ENCODE peak calls at places on chromosomes 5 and 9, in eight cellular contexts. One of them, this sample, is unnamed.

GRCh38 chr5:2557435-2557834 is 194.0 kb downstream of the IRX2 start:
- DNase-seq in PC-3: no peak
- DNase-seq in IMR-90: no peak
- DNase-seq in colonic mucosa: peak; percentile 7
- DNase-seq in endodermal cell: no peak
- DNase-seq in fibroblast of lung: no peak
- DNase-seq in adipocyte: no peak
- DNase-seq in mammary epithelial cell: no peak
- DNase-seq in this sample: no peak

GRCh38 chr5:142091012-142091411 is 17.6 kb upstream of the NDFIP1 start:
- DNase-seq in endodermal cell: no peak
- DNase-seq in IMR-90: no peak
- DNase-seq in PC-3: no peak
- DNase-seq in fibroblast of lung: no peak
- DNase-seq in mammary epithelial cell: no peak
- DNase-seq in adipocyte: no peak
- DNase-seq in colonic mucosa: no peak
- DNase-seq in this sample: no peak

GRCh38 chr5:131628990-131629389 is 6.0 kb downstream of the RAPGEF6 start:
- DNase-seq in colonic mucosa: no peak
- DNase-seq in fibroblast of lung: peak; percentile 47
- DNase-seq in IMR-90: peak; percentile 62
- DNase-seq in mammary epithelial cell: peak; percentile 64
- DNase-seq in endodermal cell: no peak
- DNase-seq in adipocyte: peak; percentile 39
- DNase-seq in PC-3: peak; percentile 55
- DNase-seq in this sample: no peak

GRCh38 chr5:170404398-170404797 is 15.2 kb upstream of the KCNMB1 start:
- DNase-seq in fibroblast of lung: no peak
- DNase-seq in colonic mucosa: no peak
- DNase-seq in PC-3: no peak
- DNase-seq in mammary epithelial cell: no peak
- DNase-seq in adipocyte: no peak
- DNase-seq in IMR-90: no peak
- DNase-seq in endodermal cell: no peak
- DNase-seq in this sample: no peak

GRCh38 chr9:129009584-129010141 is 18.5 kb downstream of the SH3GLB2 start:
- DNase-seq in adipocyte: no peak
- DNase-seq in colonic mucosa: no peak
- DNase-seq in endodermal cell: peak; percentile 47
- DNase-seq in fibroblast of lung: no peak
- DNase-seq in IMR-90: no peak
- DNase-seq in mammary epithelial cell: no peak
- DNase-seq in PC-3: no peak
- DNase-seq in this sample: no peak

GRCh38 chr5:73638344-73639095 is 12.5 kb downstream of the ARHGEF28 start:
- DNase-seq in colonic mucosa: no peak
- DNase-seq in fibroblast of lung: peak; percentile 83
- DNase-seq in adipocyte: peak; percentile 67
- DNase-seq in PC-3: peak; percentile 85
- DNase-seq in IMR-90: peak; percentile 78
- DNase-seq in endodermal cell: no peak
- DNase-seq in mammary epithelial cell: peak; percentile 71
- DNase-seq in this sample: no peak

GRCh38 chr5:79146352-79146751 is 34.7 kb downstream of the BHMT start:
- DNase-seq in PC-3: peak; percentile 67
- DNase-seq in endodermal cell: no peak
- DNase-seq in fibroblast of lung: peak; percentile 55
- DNase-seq in adipocyte: peak; percentile 75
- DNase-seq in IMR-90: peak; percentile 27
- DNase-seq in mammary epithelial cell: peak; percentile 88
- DNase-seq in colonic mucosa: no peak
- DNase-seq in this sample: no peak

GRCh38 chr9:137295313-137296213 is 6.5 kb downstream of the NRARP start:
- DNase-seq in adipocyte: peak; percentile 65
- DNase-seq in colonic mucosa: peak; percentile 52
- DNase-seq in PC-3: peak; percentile 41
- DNase-seq in mammary epithelial cell: no peak
- DNase-seq in endodermal cell: peak; percentile 83
- DNase-seq in IMR-90: no peak
- DNase-seq in fibroblast of lung: no peak
- DNase-seq in this sample: no peak

GRCh38 chr5:119274024-119274766 is 81.6 kb upstream of the TNFAIP8 start:
- DNase-seq in IMR-90: peak; percentile 35
- DNase-seq in PC-3: peak; percentile 94
- DNase-seq in adipocyte: no peak
- DNase-seq in endodermal cell: no peak
- DNase-seq in fibroblast of lung: peak; percentile 34
- DNase-seq in mammary epithelial cell: peak; percentile 89
- DNase-seq in colonic mucosa: peak; percentile 56
- DNase-seq in this sample: no peak

GRCh38 chr5:84393969-84394368 is 9.3 kb upstream of the EDIL3 start:
- DNase-seq in adipocyte: peak; percentile 86
- DNase-seq in fibroblast of lung: peak; percentile 92
- DNase-seq in endodermal cell: no peak
- DNase-seq in colonic mucosa: no peak
- DNase-seq in mammary epithelial cell: peak; percentile 86
- DNase-seq in IMR-90: peak; percentile 88
- DNase-seq in PC-3: peak; percentile 89
- DNase-seq in this sample: no peak

GRCh38 chr9:123749580-123750202 is 180.2 kb downstream of the DENND1A start:
- DNase-seq in colonic mucosa: no peak
- DNase-seq in PC-3: no peak
- DNase-seq in mammary epithelial cell: peak; percentile 53
- DNase-seq in IMR-90: peak; percentile 20
- DNase-seq in endodermal cell: no peak
- DNase-seq in adipocyte: no peak
- DNase-seq in fibroblast of lung: peak; percentile 44
- DNase-seq in this sample: peak; percentile 44

GRCh38 chr5:83586874-83587776 is 115.6 kb downstream of the VCAN start:
- DNase-seq in PC-3: no peak
- DNase-seq in IMR-90: peak; percentile 68
- DNase-seq in mammary epithelial cell: no peak
- DNase-seq in fibroblast of lung: peak; percentile 43
- DNase-seq in adipocyte: peak; percentile 22
- DNase-seq in colonic mucosa: no peak
- DNase-seq in endodermal cell: no peak
- DNase-seq in this sample: no peak

GRCh38 chr5:75666801-75667200 is 50.4 kb downstream of the POC5 start:
- DNase-seq in adipocyte: no peak
- DNase-seq in PC-3: no peak
- DNase-seq in colonic mucosa: no peak
- DNase-seq in mammary epithelial cell: no peak
- DNase-seq in fibroblast of lung: peak; percentile 4
- DNase-seq in endodermal cell: peak; percentile 62
- DNase-seq in IMR-90: no peak
- DNase-seq in this sample: no peak

GRCh38 chr9:20732118-20732517 is 48.1 kb downstream of the FOCAD start:
- DNase-seq in mammary epithelial cell: peak; percentile 81
- DNase-seq in adipocyte: no peak
- DNase-seq in colonic mucosa: no peak
- DNase-seq in PC-3: peak; percentile 93
- DNase-seq in IMR-90: peak; percentile 51
- DNase-seq in endodermal cell: no peak
- DNase-seq in fibroblast of lung: peak; percentile 87
- DNase-seq in this sample: no peak

GRCh38 chr9:4225291-4226119 is 74.4 kb downstream of the GLIS3 start:
- DNase-seq in PC-3: peak; percentile 71
- DNase-seq in IMR-90: peak; percentile 95
- DNase-seq in mammary epithelial cell: peak; percentile 84
- DNase-seq in endodermal cell: no peak
- DNase-seq in colonic mucosa: no peak
- DNase-seq in adipocyte: peak; percentile 56
- DNase-seq in fibroblast of lung: peak; percentile 99
- DNase-seq in this sample: no peak
- H3K4me3 ChIP-seq in PC-3: no peak overlapping the region
- H3K4me3 ChIP-seq in IMR-90: no peak overlapping the region
- H3K4me3 ChIP-seq in mammary epithelial cell: no peak overlapping the region
- H3K4me3 ChIP-seq in endodermal cell: no peak overlapping the region
- H3K4me3 ChIP-seq in colonic mucosa: no peak overlapping the region
- H3K4me3 ChIP-seq in adipocyte: no peak overlapping the region
- H3K4me3 ChIP-seq in fibroblast of lung: no peak overlapping the region
- H3K4me3 ChIP-seq in this sample: no peak overlapping the region

GRCh38 chr5:17099946-17100345 is 117.5 kb upstream of the BASP1 start:
- DNase-seq in colonic mucosa: no peak
- DNase-seq in IMR-90: no peak
- DNase-seq in fibroblast of lung: no peak
- DNase-seq in adipocyte: no peak
- DNase-seq in endodermal cell: no peak
- DNase-seq in mammary epithelial cell: no peak
- DNase-seq in PC-3: no peak
- DNase-seq in this sample: no peak

GRCh38 chr5:17094830-17095229 is 122.6 kb upstream of the BASP1 start:
- DNase-seq in adipocyte: peak; percentile 63
- DNase-seq in mammary epithelial cell: no peak
- DNase-seq in endodermal cell: no peak
- DNase-seq in IMR-90: peak; percentile 28
- DNase-seq in PC-3: no peak
- DNase-seq in colonic mucosa: no peak
- DNase-seq in fibroblast of lung: no peak
- DNase-seq in this sample: no peak

DNA sequence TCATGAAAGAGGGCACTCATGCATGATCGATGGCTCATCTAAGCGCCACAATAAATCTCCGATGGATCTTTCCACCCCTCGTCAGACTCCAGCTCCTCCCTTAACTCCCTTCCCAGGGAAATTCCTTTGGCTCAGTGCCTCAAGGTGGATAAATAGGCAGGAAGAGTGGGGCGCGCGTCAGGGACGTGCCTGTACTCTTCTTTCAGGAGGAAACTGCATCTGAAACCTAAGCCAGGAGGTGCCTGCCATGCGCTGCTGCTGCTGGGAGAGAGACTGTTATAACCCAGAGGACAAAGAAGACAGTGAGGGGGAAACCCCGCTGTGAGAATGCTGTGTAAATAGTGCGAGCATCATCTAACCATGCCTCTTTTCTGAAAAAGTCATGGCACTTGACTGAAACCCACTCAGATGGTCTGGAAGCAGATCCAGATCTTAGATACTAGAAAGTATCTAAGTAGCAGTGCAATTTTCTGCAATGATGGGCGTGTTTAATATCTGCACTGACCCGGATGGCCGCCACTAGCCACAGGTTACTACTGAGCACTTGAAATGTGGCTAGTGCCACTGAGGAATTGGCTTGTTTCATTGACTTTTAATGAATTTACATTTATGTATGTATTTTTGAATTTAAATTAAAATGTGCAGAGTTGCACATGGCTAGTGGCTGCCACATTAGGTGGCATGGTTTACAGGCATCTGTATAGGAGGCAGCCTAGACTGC is 120.3 kb upstream of the BASP1 start:
- DNase-seq in PC-3: no peak
- DNase-seq in mammary epithelial cell: peak; percentile 33
- DNase-seq in adipocyte: no peak
- DNase-seq in colonic mucosa: peak; percentile 27
- DNase-seq in endodermal cell: peak; percentile 60
- DNase-seq in fibroblast of lung: no peak
- DNase-seq in IMR-90: no peak
- DNase-seq in this sample: no peak
- H3K9ac ChIP-seq in PC-3: no peak overlapping the region
- H3K9ac ChIP-seq in mammary epithelial cell: no peak overlapping the region
- H3K9ac ChIP-seq in adipocyte: no peak overlapping the region
- H3K9ac ChIP-seq in colonic mucosa: no peak overlapping the region
- H3K9ac ChIP-seq in endodermal cell: no peak overlapping the region
- H3K9ac ChIP-seq in fibroblast of lung: no peak overlapping the region
- H3K9ac ChIP-seq in IMR-90: no peak overlapping the region
- H3K9ac ChIP-seq in this sample: no peak overlapping the region

DNA sequence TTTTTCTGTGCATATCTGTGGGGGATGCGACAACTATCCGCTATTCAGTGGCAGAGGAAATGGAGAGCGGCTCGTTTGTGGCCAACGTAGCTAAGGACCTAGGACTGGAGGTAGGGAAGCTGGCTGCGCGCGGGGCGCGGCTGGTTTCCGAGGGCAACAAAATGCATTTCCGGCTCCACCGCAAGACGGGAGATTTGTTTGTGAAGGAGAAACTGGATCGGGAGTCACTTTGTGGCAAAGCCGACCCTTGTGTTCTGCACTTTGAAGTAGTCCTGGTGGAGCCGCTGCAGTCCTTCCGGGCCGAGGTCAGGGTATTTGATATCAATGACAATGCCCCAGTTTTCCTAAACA is 327 bp downstream of the PCDHB1 start:
- DNase-seq in IMR-90: no peak
- DNase-seq in PC-3: peak; percentile 8
- DNase-seq in endodermal cell: peak; percentile 75
- DNase-seq in adipocyte: no peak
- DNase-seq in mammary epithelial cell: no peak
- DNase-seq in colonic mucosa: no peak
- DNase-seq in fibroblast of lung: no peak
- DNase-seq in this sample: no peak
- H3K4me3 ChIP-seq in IMR-90: peak overlapping the region; percentile 18
- H3K4me3 ChIP-seq in PC-3: peak overlapping the region; percentile 80
- H3K4me3 ChIP-seq in endodermal cell: peak overlapping the region; percentile 84
- H3K4me3 ChIP-seq in adipocyte: peak overlapping the region; percentile 76
- H3K4me3 ChIP-seq in mammary epithelial cell: peak overlapping the region; percentile 56
- H3K4me3 ChIP-seq in colonic mucosa: no peak overlapping the region
- H3K4me3 ChIP-seq in fibroblast of lung: peak overlapping the region; percentile 32
- H3K4me3 ChIP-seq in this sample: no peak overlapping the region

GRCh38 chr9:34578241-34579096 is 11.1 kb downstream of the CNTFR start:
- DNase-seq in PC-3: no peak
- DNase-seq in endodermal cell: peak; percentile 86
- DNase-seq in IMR-90: peak; percentile 63
- DNase-seq in mammary epithelial cell: no peak
- DNase-seq in colonic mucosa: no peak
- DNase-seq in adipocyte: peak; percentile 63
- DNase-seq in fibroblast of lung: peak; percentile 71
- DNase-seq in this sample: no peak

GRCh38 chr9:34579819-34580185 is 9.7 kb downstream of the CNTFR start:
- DNase-seq in mammary epithelial cell: no peak
- DNase-seq in colonic mucosa: no peak
- DNase-seq in adipocyte: no peak
- DNase-seq in IMR-90: no peak
- DNase-seq in PC-3: no peak
- DNase-seq in fibroblast of lung: no peak
- DNase-seq in endodermal cell: no peak
- DNase-seq in this sample: no peak

GRCh38 chr9:34580358-34580757 is 9.2 kb downstream of the CNTFR start:
- DNase-seq in colonic mucosa: no peak
- DNase-seq in fibroblast of lung: no peak
- DNase-seq in adipocyte: no peak
- DNase-seq in endodermal cell: no peak
- DNase-seq in PC-3: no peak
- DNase-seq in mammary epithelial cell: no peak
- DNase-seq in IMR-90: no peak
- DNase-seq in this sample: no peak

GRCh38 chr9:34579097-34579818 is 10.3 kb downstream of the CNTFR start:
- DNase-seq in adipocyte: no peak
- DNase-seq in colonic mucosa: no peak
- DNase-seq in PC-3: no peak
- DNase-seq in IMR-90: no peak
- DNase-seq in mammary epithelial cell: no peak
- DNase-seq in fibroblast of lung: no peak
- DNase-seq in endodermal cell: no peak
- DNase-seq in this sample: no peak

DNA sequence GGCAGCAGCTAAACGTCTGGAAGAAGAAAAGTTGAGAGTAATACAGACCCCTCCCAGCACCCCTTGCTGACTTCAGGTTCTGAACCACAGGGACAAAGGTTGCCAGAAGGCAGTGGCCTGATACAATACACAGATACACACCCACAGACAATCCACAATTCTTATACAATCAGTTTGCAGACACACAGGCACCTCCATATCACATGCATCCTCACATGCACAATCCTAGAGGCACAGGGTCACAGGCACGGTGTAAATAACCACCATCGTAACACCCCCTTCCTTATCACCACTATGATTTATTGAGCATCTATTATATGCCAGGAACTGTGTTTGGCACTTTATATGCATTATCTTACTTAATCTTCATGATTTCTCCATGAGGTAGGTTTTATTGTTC is 8.2 kb downstream of the CNTFR start:
- DNase-seq in colonic mucosa: no peak
- DNase-seq in PC-3: no peak
- DNase-seq in endodermal cell: no peak
- DNase-seq in mammary epithelial cell: no peak
- DNase-seq in adipocyte: no peak
- DNase-seq in IMR-90: no peak
- DNase-seq in fibroblast of lung: no peak
- DNase-seq in this sample: no peak
- H3K9ac ChIP-seq in colonic mucosa: no peak overlapping the region
- H3K9ac ChIP-seq in PC-3: no peak overlapping the region
- H3K9ac ChIP-seq in endodermal cell: no peak overlapping the region
- H3K9ac ChIP-seq in mammary epithelial cell: no peak overlapping the region
- H3K9ac ChIP-seq in adipocyte: no peak overlapping the region
- H3K9ac ChIP-seq in IMR-90: no peak overlapping the region
- H3K9ac ChIP-seq in fibroblast of lung: no peak overlapping the region
- H3K9ac ChIP-seq in this sample: no peak overlapping the region